ENCODE peak calls at places on chromosome 2, in seven cellular contexts. One of them, this sample, is unnamed.

GRCh38 chr2:25548587-25548986 is 124.8 kb downstream of the DTNB start:
- DNase-seq in K562: no peak
- DNase-seq in HepG2: no peak
- DNase-seq in GM12891: no peak
- DNase-seq in SK-N-SH: peak
- DNase-seq in H1: no peak
- DNase-seq in GM12878: no peak
- DNase-seq in this sample: no peak

GRCh38 chr2:113173563-113174368 is at the start of gene PSD4:
- DNase-seq in K562: peak
- DNase-seq in HepG2: no peak
- DNase-seq in GM12891: peak
- DNase-seq in SK-N-SH: no peak
- DNase-seq in H1: no peak
- DNase-seq in GM12878: peak
- DNase-seq in this sample: peak

GRCh38 chr2:229852565-229852964 is 69.2 kb downstream of the TRIP12 start:
- DNase-seq in K562: peak
- DNase-seq in HepG2: no peak
- DNase-seq in GM12891: peak
- DNase-seq in SK-N-SH: no peak
- DNase-seq in H1: no peak
- DNase-seq in GM12878: peak
- DNase-seq in this sample: no peak

GRCh38 chr2:134333646-134334189 is 79.8 kb downstream of the MGAT5 start:
- DNase-seq in K562: no peak
- DNase-seq in HepG2: no peak
- DNase-seq in GM12891: no peak
- DNase-seq in SK-N-SH: no peak
- DNase-seq in H1: no peak
- DNase-seq in GM12878: no peak
- DNase-seq in this sample: no peak

GRCh38 chr2:120901213-120901612 is 165.5 kb downstream of the GLI2 start:
- DNase-seq in K562: no peak
- DNase-seq in HepG2: no peak
- DNase-seq in GM12891: no peak
- DNase-seq in SK-N-SH: peak
- DNase-seq in H1: no peak
- DNase-seq in GM12878: no peak
- DNase-seq in this sample: no peak

GRCh38 chr2:121906170-121906569 is 150.7 kb downstream of the TSN start:
- DNase-seq in K562: no peak
- DNase-seq in HepG2: no peak
- DNase-seq in GM12891: no peak
- DNase-seq in SK-N-SH: no peak
- DNase-seq in H1: no peak
- DNase-seq in GM12878: no peak
- DNase-seq in this sample: no peak

GRCh38 chr2:71884303-71885042 is 263.2 kb downstream of the CYP26B1 start:
- DNase-seq in K562: peak
- DNase-seq in HepG2: no peak
- DNase-seq in GM12891: no peak
- DNase-seq in SK-N-SH: no peak
- DNase-seq in H1: no peak
- DNase-seq in GM12878: no peak
- DNase-seq in this sample: no peak

GRCh38 chr2:105794926-105795574 is 50.3 kb downstream of the NCK2 start:
- DNase-seq in K562: no peak
- DNase-seq in HepG2: no peak
- DNase-seq in GM12891: no peak
- DNase-seq in SK-N-SH: no peak
- DNase-seq in H1: no peak
- DNase-seq in GM12878: no peak
- DNase-seq in this sample: no peak

GRCh38 chr2:20424300-20425290 is 22.3 kb upstream of the RHOB start:
- DNase-seq in K562: peak
- DNase-seq in HepG2: no peak
- DNase-seq in GM12891: peak
- DNase-seq in SK-N-SH: peak
- DNase-seq in H1: no peak
- DNase-seq in GM12878: peak
- DNase-seq in this sample: peak

GRCh38 chr2:142966281-142966680 is 88.8 kb downstream of the KYNU start:
- DNase-seq in K562: no peak
- DNase-seq in HepG2: no peak
- DNase-seq in GM12891: no peak
- DNase-seq in SK-N-SH: no peak
- DNase-seq in H1: no peak
- DNase-seq in GM12878: no peak
- DNase-seq in this sample: no peak

GRCh38 chr2:48607307-48608014 is 10.2 kb upstream of the GTF2A1L start:
- DNase-seq in K562: peak
- DNase-seq in HepG2: no peak
- DNase-seq in GM12891: no peak
- DNase-seq in SK-N-SH: no peak
- DNase-seq in H1: no peak
- DNase-seq in GM12878: no peak
- DNase-seq in this sample: no peak

GRCh38 chr2:152468832-152469692 is 134.1 kb downstream of the FMNL2 start:
- DNase-seq in K562: no peak
- DNase-seq in HepG2: no peak
- DNase-seq in GM12891: no peak
- DNase-seq in SK-N-SH: no peak
- DNase-seq in H1: no peak
- DNase-seq in GM12878: peak
- DNase-seq in this sample: no peak

GRCh38 chr2:189347540-189347939 is 93.7 kb upstream of the WDR75 start:
- DNase-seq in K562: peak
- DNase-seq in HepG2: peak
- DNase-seq in GM12891: no peak
- DNase-seq in SK-N-SH: no peak
- DNase-seq in H1: no peak
- DNase-seq in GM12878: peak
- DNase-seq in this sample: no peak

GRCh38 chr2:100391735-100392515 is 25.5 kb downstream of the CHST10 start:
- DNase-seq in K562: no peak
- DNase-seq in HepG2: no peak
- DNase-seq in GM12891: no peak
- DNase-seq in SK-N-SH: no peak
- DNase-seq in H1: no peak
- DNase-seq in GM12878: no peak
- DNase-seq in this sample: no peak

GRCh38 chr2:108895188-108895587 is 93.8 kb downstream of the EDAR start:
- DNase-seq in K562: no peak
- DNase-seq in HepG2: no peak
- DNase-seq in GM12891: no peak
- DNase-seq in SK-N-SH: no peak
- DNase-seq in H1: no peak
- DNase-seq in GM12878: no peak
- DNase-seq in this sample: no peak

GRCh38 chr2:177123048-177123447 is 89.5 kb upstream of the HNRNPA3 start:
- DNase-seq in K562: no peak
- DNase-seq in HepG2: no peak
- DNase-seq in GM12891: no peak
- DNase-seq in SK-N-SH: no peak
- DNase-seq in H1: no peak
- DNase-seq in GM12878: no peak
- DNase-seq in this sample: no peak

GRCh38 chr2:1625281-1626001 is 118.9 kb downstream of the PXDN start:
- DNase-seq in K562: no peak
- DNase-seq in HepG2: no peak
- DNase-seq in GM12891: no peak
- DNase-seq in SK-N-SH: peak
- DNase-seq in H1: peak
- DNase-seq in GM12878: no peak
- DNase-seq in this sample: no peak

GRCh38 chr2:230905448-230906430 is 19.3 kb downstream of the GPR55 start:
- DNase-seq in K562: peak
- DNase-seq in HepG2: peak
- DNase-seq in GM12891: no peak
- DNase-seq in SK-N-SH: no peak
- DNase-seq in H1: no peak
- DNase-seq in GM12878: no peak
- DNase-seq in this sample: no peak

GRCh38 chr2:16203691-16204090 is 263.3 kb downstream of the MYCN start:
- DNase-seq in K562: no peak
- DNase-seq in HepG2: no peak
- DNase-seq in GM12891: no peak
- DNase-seq in SK-N-SH: no peak
- DNase-seq in H1: no peak
- DNase-seq in GM12878: no peak
- DNase-seq in this sample: no peak

GRCh38 chr2:16202643-16203020 is 262.3 kb downstream of the MYCN start:
- DNase-seq in K562: no peak
- DNase-seq in HepG2: no peak
- DNase-seq in GM12891: no peak
- DNase-seq in SK-N-SH: no peak
- DNase-seq in H1: no peak
- DNase-seq in GM12878: no peak
- DNase-seq in this sample: no peak

GRCh38 chr2:16201876-16202642 is 261.7 kb downstream of the MYCN start:
- DNase-seq in K562: no peak
- DNase-seq in HepG2: no peak
- DNase-seq in GM12891: no peak
- DNase-seq in SK-N-SH: no peak
- DNase-seq in H1: no peak
- DNase-seq in GM12878: no peak
- DNase-seq in this sample: no peak

GRCh38 chr2:16204251-16204650 is 263.9 kb downstream of the MYCN start:
- DNase-seq in K562: no peak
- DNase-seq in HepG2: no peak
- DNase-seq in GM12891: no peak
- DNase-seq in SK-N-SH: no peak
- DNase-seq in H1: no peak
- DNase-seq in GM12878: no peak
- DNase-seq in this sample: no peak

GRCh38 chr2:16203069-16203468 is 262.7 kb downstream of the MYCN start:
- DNase-seq in K562: no peak
- DNase-seq in HepG2: no peak
- DNase-seq in GM12891: no peak
- DNase-seq in SK-N-SH: no peak
- DNase-seq in H1: no peak
- DNase-seq in GM12878: no peak
- DNase-seq in this sample: no peak
- TF ChIP-seq POLR2AphosphoS5 in K562: no peak
- TF ChIP-seq POLR2AphosphoS5 in HepG2: no peak
- TF ChIP-seq POLR2AphosphoS5 in GM12891: no peak
- TF ChIP-seq POLR2AphosphoS5 in SK-N-SH: no peak
- TF ChIP-seq POLR2AphosphoS5 in H1: no peak
- TF ChIP-seq POLR2AphosphoS5 in GM12878: no peak
- TF ChIP-seq POLR2AphosphoS5 in this sample: no peak

DNA sequence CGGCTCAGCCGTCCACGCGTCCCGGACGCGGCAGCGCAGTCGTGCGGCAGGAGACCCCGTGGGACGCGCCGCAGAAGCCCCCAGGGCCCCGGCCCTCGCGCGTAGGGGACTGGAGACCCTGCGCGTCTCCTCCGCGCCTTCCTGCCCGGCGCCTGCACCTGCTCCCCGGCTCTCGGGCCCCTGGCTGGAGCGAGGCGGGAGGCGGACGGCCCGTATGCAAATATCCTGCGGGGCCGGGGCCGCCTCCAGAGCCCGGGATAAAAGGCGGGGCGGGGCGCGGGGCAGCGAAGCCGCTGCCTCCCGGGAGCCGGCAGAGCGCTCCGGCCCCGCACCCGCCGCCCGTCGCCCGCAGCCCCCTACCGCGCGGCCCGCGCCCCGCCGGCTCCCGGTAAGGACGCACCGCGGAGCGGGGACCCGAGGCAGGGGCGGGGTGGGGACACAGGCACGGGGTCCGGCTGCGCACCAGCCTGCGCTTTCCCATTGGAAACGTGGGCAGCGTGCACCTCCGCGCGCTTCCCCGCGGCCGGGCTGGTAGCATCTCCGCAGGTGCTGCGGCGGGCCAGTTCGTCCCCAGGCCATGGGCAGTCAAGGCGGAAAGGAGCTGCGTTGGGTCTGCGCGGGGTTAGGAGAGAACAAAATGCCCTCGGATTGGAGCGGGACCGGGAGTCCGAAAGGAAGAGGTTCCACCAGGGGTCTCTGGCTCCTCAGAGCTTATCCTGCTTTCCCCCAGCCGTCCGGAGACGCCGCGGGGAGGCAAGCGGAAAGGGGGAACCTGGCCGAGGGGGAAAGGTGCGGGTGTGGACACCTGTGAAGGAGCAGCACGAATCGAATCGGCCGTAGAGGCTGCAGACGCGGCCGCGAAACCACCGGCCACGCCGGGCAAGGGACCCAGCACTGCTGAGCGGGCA is at the start of gene ATP6V1C2:
- DNase-seq in K562: no peak
- DNase-seq in HepG2: no peak
- DNase-seq in GM12891: peak
- DNase-seq in SK-N-SH: peak
- DNase-seq in H1: no peak
- DNase-seq in GM12878: no peak
- DNase-seq in this sample: peak
- TF ChIP-seq TAF1 in K562: no peak
- TF ChIP-seq TAF1 in HepG2: no peak
- TF ChIP-seq TAF1 in GM12891: no peak
- TF ChIP-seq TAF1 in SK-N-SH: no peak
- TF ChIP-seq TAF1 in H1: no peak
- TF ChIP-seq TAF1 in GM12878: no peak
- TF ChIP-seq TAF1 in this sample: no peak

GRCh38 chr2:218873359-218874194 is 7.1 kb upstream of the WNT10A start:
- DNase-seq in K562: no peak
- DNase-seq in HepG2: no peak
- DNase-seq in GM12891: no peak
- DNase-seq in SK-N-SH: peak
- DNase-seq in H1: no peak
- DNase-seq in GM12878: no peak
- DNase-seq in this sample: no peak
- TF ChIP-seq POLR2AphosphoS5 in K562: no peak
- TF ChIP-seq POLR2AphosphoS5 in HepG2: no peak
- TF ChIP-seq POLR2AphosphoS5 in GM12891: no peak
- TF ChIP-seq POLR2AphosphoS5 in SK-N-SH: no peak
- TF ChIP-seq POLR2AphosphoS5 in H1: no peak
- TF ChIP-seq POLR2AphosphoS5 in GM12878: no peak
- TF ChIP-seq POLR2AphosphoS5 in this sample: no peak

DNA sequence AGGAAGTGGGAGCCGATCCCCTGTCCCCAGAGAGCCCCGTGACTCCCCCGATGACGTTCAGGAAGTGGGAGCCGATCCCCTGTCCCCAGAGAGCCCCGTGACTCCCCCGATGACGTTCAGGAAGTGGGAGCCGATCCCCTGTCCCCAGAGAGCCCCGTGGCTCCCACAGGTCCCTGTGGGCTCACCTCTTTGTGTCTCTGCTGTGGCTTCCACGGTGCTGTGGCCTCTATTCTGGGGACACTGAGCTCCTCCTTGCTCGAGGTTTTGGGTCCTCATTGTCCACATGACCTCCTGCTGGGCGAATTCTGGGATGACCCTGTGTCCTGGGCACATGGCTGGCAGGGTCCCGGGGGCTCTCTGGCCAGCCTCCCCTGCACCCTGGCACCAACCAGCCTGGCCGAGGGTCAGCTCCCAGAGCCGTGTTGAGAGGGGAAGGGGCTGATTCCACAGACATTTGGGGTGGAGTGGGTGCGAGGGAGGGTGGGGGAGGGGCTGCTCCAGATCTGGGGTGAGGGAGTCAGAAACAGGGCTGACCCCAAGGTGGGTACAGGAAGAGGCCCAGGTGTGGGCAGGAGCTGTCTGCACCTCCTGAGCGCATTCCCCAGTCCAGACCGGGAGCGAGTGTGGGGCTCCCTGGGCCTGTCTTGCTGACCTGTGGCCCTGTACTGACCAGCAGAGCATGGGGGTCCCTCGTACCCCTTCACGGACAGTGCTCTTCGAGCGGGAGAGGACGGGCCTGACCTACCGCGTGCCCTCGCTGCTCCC is 5.0 kb downstream of the NEU4 start:
- DNase-seq in K562: no peak
- DNase-seq in HepG2: no peak
- DNase-seq in GM12891: peak
- DNase-seq in SK-N-SH: peak
- DNase-seq in H1: no peak
- DNase-seq in GM12878: peak
- DNase-seq in this sample: peak
- TF ChIP-seq TAF1 in K562: no peak
- TF ChIP-seq TAF1 in HepG2: no peak
- TF ChIP-seq TAF1 in GM12891: no peak
- TF ChIP-seq TAF1 in SK-N-SH: no peak
- TF ChIP-seq TAF1 in H1: no peak
- TF ChIP-seq TAF1 in GM12878: no peak
- TF ChIP-seq TAF1 in this sample: no peak

This sample was measured in GM12892.